ENCODE peak calls at places on chromosomes 3 and 15, in eight cellular contexts. G is stomach, V is Panc1, Q is transverse colon, S is HCT116, B is spleen, J is breast epithelium, A is sigmoid colon. Z is an unnamed sample.

GRCh38 chr3:159390656-159391055 is 588.8 kb downstream of the MFSD1 start:
- DNase-seq in J (no peak), V (no peak), B (no peak), A (no peak), S (no peak), Q (no peak), G (no peak), Z (no peak)

GRCh38 chr3:180700941-180701340 is 21.7 kb upstream of the CCDC39 start:
- DNase-seq in B (no peak), A (no peak), J (no peak), Q (no peak), G (no peak), V (no peak), S (no peak), Z (no peak)

GRCh38 chr3:43296565-43296964 is 10.2 kb downstream of the SNRK start:
- DNase-seq in B (peak; percentile 84), J (no peak), V (no peak), Q (peak; percentile 46), S (no peak), G (no peak), A (no peak), Z (no peak)

GRCh38 chr3:134350861-134351311 is 23.4 kb downstream of the AMOTL2 start:
- DNase-seq in A (peak; percentile 62), B (peak; percentile 55), G (peak; percentile 86), S (no peak), V (no peak), Q (no peak), J (peak; percentile 84), Z (no peak)

GRCh38 chr3:46673151-46674030 is 20.1 kb downstream of the ALS2CL start:
- DNase-seq in V (no peak), B (peak; percentile 35), A (peak; percentile 30), Q (no peak), G (no peak), J (no peak), S (no peak), Z (no peak)

GRCh38 chr3:3105246-3105645 is 4.9 kb downstream of the IL5RA start:
- DNase-seq in G (no peak), A (no peak), V (no peak), B (no peak), Q (no peak), S (no peak), J (no peak), Z (no peak)

GRCh38 chr3:105788548-105789036 is 80.2 kb downstream of the CBLB start:
- DNase-seq in J (no peak), G (no peak), Q (no peak), A (no peak), B (no peak), S (no peak), V (no peak), Z (no peak)

GRCh38 chr15:76012021-76012551 is at the start of gene NRG4:
- DNase-seq in A (no peak), G (peak; percentile 48), B (no peak), V (no peak), S (peak; percentile 10), J (no peak), Q (peak; percentile 26), Z (no peak)

GRCh38 chr3:2595486-2595885 is 496.8 kb downstream of the CNTN4 start:
- DNase-seq in S (no peak), A (no peak), Q (no peak), V (no peak), G (no peak), B (no peak), J (no peak), Z (no peak)

GRCh38 chr3:111715911-111716523 is 120.9 kb upstream of the ZBED2 start:
- DNase-seq in Q (peak; percentile 62), S (no peak), V (no peak), A (no peak), G (peak; percentile 77), B (no peak), J (peak; percentile 36), Z (no peak)

GRCh38 chr3:78988324-78988723 is 779.5 kb downstream of the ROBO1 start:
- DNase-seq in S (no peak), V (no peak), A (no peak), Q (no peak), G (no peak), B (no peak), J (no peak), Z (no peak)

GRCh38 chr3:11774296-11774877 is 72.3 kb downstream of the TAMM41 start:
- DNase-seq in V (no peak), J (peak; percentile 62), G (peak; percentile 54), S (peak; percentile 45), A (peak; percentile 68), B (no peak), Q (peak; percentile 45), Z (no peak)

GRCh38 chr3:159144891-159145290 is 343.0 kb downstream of the MFSD1 start:
- DNase-seq in B (no peak), G (no peak), S (no peak), V (no peak), A (no peak), Q (no peak), J (no peak), Z (no peak)

GRCh38 chr3:128488995-128489859 is 3.8 kb downstream of the GATA2 start:
- DNase-seq in J (no peak), V (no peak), A (peak; percentile 67), S (peak; percentile 35), G (no peak), Q (no peak), B (peak; percentile 79), Z (no peak)

GRCh38 chr15:91548588-91548987 is 304.9 kb upstream of the SLCO3A1 start:
- DNase-seq in S (no peak), B (no peak), Q (no peak), G (no peak), V (no peak), J (no peak), A (no peak), Z (no peak)

GRCh38 chr3:9590282-9590791 is 36.7 kb upstream of the LHFPL4 start:
- DNase-seq in B (no peak), J (no peak), G (no peak), S (no peak), A (no peak), Q (no peak), V (no peak), Z (no peak)

GRCh38 chr3:100603449-100603848 is 6.0 kb upstream of the ADGRG7 start:
- DNase-seq in A (no peak), V (no peak), G (no peak), J (no peak), S (peak; percentile 41), Q (no peak), B (no peak), Z (no peak)

GRCh38 chr15:65409284-65409631 is 13.5 kb downstream of the IGDCC4 start:
- DNase-seq in A (no peak), Q (no peak), B (no peak), S (no peak), J (no peak), V (no peak), G (no peak), Z (no peak)

GRCh38 chr3:115876860-115877646 is 253.7 kb downstream of the GAP43 start:
- DNase-seq in S (no peak), B (no peak), J (no peak), A (no peak), Q (no peak), G (no peak), V (no peak), Z (no peak)

GRCh38 chr3:77426531-77426930 is 386.6 kb downstream of the ROBO2 start:
- DNase-seq in Q (no peak), S (no peak), B (no peak), G (no peak), J (no peak), A (no peak), V (no peak), Z (no peak)

GRCh38 chr3:77420316-77420715 is 380.4 kb downstream of the ROBO2 start:
- DNase-seq in B (no peak), Q (no peak), A (no peak), J (no peak), S (no peak), V (no peak), G (no peak), Z (no peak)

DNA sequence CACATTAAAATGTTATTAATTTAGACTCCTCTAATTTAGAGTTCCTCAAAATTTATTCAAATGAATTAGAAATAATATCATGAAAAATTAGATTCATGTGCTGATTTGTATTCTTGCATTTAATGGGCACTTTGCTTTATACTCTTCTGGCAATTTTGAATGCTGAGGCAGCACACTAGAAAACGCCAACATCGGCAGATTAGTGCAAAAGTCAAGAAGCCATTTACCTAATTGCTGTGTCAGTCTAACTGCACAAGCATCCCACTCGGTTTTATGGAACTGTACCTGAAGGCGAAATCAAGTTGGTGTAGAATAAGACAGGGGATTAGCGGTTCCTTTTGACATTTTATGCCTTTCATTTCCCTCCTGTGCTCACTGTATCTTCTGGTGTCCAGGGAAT is 382.0 kb downstream of the ROBO2 start:
- DNase-seq in A (no peak), S (no peak), J (no peak), Q (no peak), G (no peak), V (no peak), B (no peak), Z (no peak)
- TF ChIP-seq POLR2AphosphoS5 in A (no peak), S (no peak), J (no peak), Q (no peak), G (no peak), V (no peak), B (no peak), Z (no peak)

GRCh38 chr3:120558784-120559227 is 37.3 kb upstream of the NDUFB4 start:
- DNase-seq in J (peak; percentile 84), Q (peak; percentile 91), A (peak; percentile 96), V (no peak), B (peak; percentile 95), S (peak; percentile 76), G (peak; percentile 89), Z (peak; percentile 50)
- TF ChIP-seq POLR2AphosphoS5 in J (peak; percentile 66), Q (peak; percentile 35), A (no peak), V (no peak), B (peak; percentile 77), S (no peak), G (peak; percentile 52), Z (no peak)

GRCh38 chr3:45167011-45167911 is 21.1 kb upstream of the CDCP1 start:
- DNase-seq in B (peak; percentile 89), Q (peak; percentile 92), G (peak; percentile 92), J (peak; percentile 97), S (peak; percentile 98), V (peak; percentile 81), A (peak; percentile 80), Z (peak; percentile 33)
- TF ChIP-seq POLR2AphosphoS5 in B (peak; percentile 52), Q (peak; percentile 61), G (peak; percentile 89), J (peak; percentile 38), S (peak; percentile 63), V (no peak), A (no peak), Z (no peak)

GRCh38 chr3:64215084-64215483 is 10.2 kb downstream of the PRICKLE2 start:
- DNase-seq in Q (no peak), V (no peak), B (no peak), S (no peak), J (no peak), A (no peak), G (no peak), Z (no peak)

GRCh38 chr3:64215559-64215958 is 9.7 kb downstream of the PRICKLE2 start:
- DNase-seq in Q (no peak), B (no peak), A (no peak), S (no peak), J (no peak), G (no peak), V (no peak), Z (no peak)

GRCh38 chr3:64214697-64215018 is 10.6 kb downstream of the PRICKLE2 start:
- DNase-seq in V (no peak), G (no peak), S (no peak), A (peak; percentile 79), B (no peak), Q (no peak), J (peak; percentile 72), Z (no peak)

GRCh38 chr3:64213224-64213893 is 11.9 kb downstream of the PRICKLE2 start:
- DNase-seq in B (no peak), V (no peak), G (no peak), J (no peak), S (no peak), Q (no peak), A (no peak), Z (no peak)

GRCh38 chr3:64214002-64214696 is 11.1 kb downstream of the PRICKLE2 start:
- DNase-seq in J (peak; percentile 78), Q (peak; percentile 40), B (no peak), S (no peak), G (peak; percentile 59), A (peak; percentile 90), V (no peak), Z (no peak)
- TF ChIP-seq POLR2AphosphoS5 in J (peak; percentile 36), Q (peak; percentile 26), B (peak; percentile 11), S (no peak), G (peak; percentile 40), A (peak; percentile 68), V (no peak), Z (no peak)

Z was measured in GM12892.